ENCODE peak calls at places on chromosome X, in four cellular contexts. B is mesendoderm, Z is IMR-90, P is H1. I is an unnamed sample.

GRCh38 chrX:97547873-97548578 is 664.3 kb downstream of the RPA4 start:
- DNase-seq in B (peak; percentile 2), Z (peak; percentile 39), P (no peak), I (no peak)

GRCh38 chrX:135596495-135596894 is 76.0 kb downstream of the INTS6L start:
- DNase-seq in B (peak; percentile 25), Z (peak; percentile 16), P (peak; percentile 55), I (peak; percentile 66)

GRCh38 chrX:132118361-132118760 is 9.5 kb downstream of the FRMD7 start:
- DNase-seq in B (peak; percentile 13), Z (no peak), P (peak; percentile 46), I (peak; percentile 43)

GRCh38 chrX:151780621-151781020 is 46.1 kb downstream of the CNGA2 start:
- DNase-seq in B (no peak), Z (no peak), P (no peak), I (no peak)

GRCh38 chrX:75276666-75277065 is 2.8 kb downstream of the UPRT start:
- DNase-seq in B (no peak), Z (no peak), P (no peak), I (no peak)

GRCh38 chrX:105136786-105137185 is 83.7 kb downstream of the TEX13A start:
- DNase-seq in B (peak; percentile 16), Z (no peak), P (no peak), I (no peak)

GRCh38 chrX:20265221-20265725 is 1.4 kb downstream of the RPS6KA3 start:
- DNase-seq in B (peak; percentile 73), Z (peak; percentile 89), P (peak; percentile 43), I (peak; percentile 42)

GRCh38 chrX:121256653-121257052 is 209.2 kb downstream of the GLUD2 start:
- DNase-seq in B (no peak), Z (no peak), P (no peak), I (no peak)

GRCh38 chrX:154750301-154751120 is at the start of gene GAB3:
- DNase-seq in B (peak; percentile 45), Z (peak; percentile 31), P (peak; percentile 52), I (no peak)

GRCh38 chrX:39896951-39897740 is 200.6 kb downstream of the BCOR start:
- DNase-seq in B (peak; percentile 90), Z (peak; percentile 62), P (peak; percentile 52), I (peak; percentile 82)

GRCh38 chrX:34770511-34770910 is 113.4 kb upstream of the TMEM47 start:
- DNase-seq in B (no peak), Z (no peak), P (no peak), I (no peak)

GRCh38 chrX:115013705-115014104 is 3.7 kb downstream of the IL13RA2 start:
- DNase-seq in B (no peak), Z (peak; percentile 57), P (no peak), I (no peak)

GRCh38 chrX:49199906-49200771 is at the start of gene SYP:
- DNase-seq in B (peak; percentile 92), Z (peak; percentile 82), P (peak; percentile 88), I (peak; percentile 94)

GRCh38 chrX:11064851-11065600 is 46.1 kb upstream of the HCCS start:
- DNase-seq in B (peak; percentile 16), Z (peak; percentile 78), P (no peak), I (no peak)

GRCh38 chrX:149037301-149037700 is 467.8 kb downstream of the IDS start:
- DNase-seq in B (no peak), Z (no peak), P (no peak), I (no peak)

GRCh38 chrX:13898084-13898483 is 81.2 kb upstream of the GPM6B start:
- DNase-seq in B (peak; percentile 79), Z (peak; percentile 22), P (no peak), I (no peak)

GRCh38 chrX:129769467-129770154 is 10.1 kb upstream of the SASH3 start:
- DNase-seq in B (no peak), Z (no peak), P (no peak), I (no peak)

GRCh38 chrX:100289159-100289558 is 120.9 kb downstream of the PCDH19 start:
- DNase-seq in B (no peak), Z (no peak), P (no peak), I (no peak)

GRCh38 chrX:10050481-10050880 is 83.3 kb downstream of the CLDN34 start:
- DNase-seq in B (peak; percentile 56), Z (peak; percentile 8), P (peak; percentile 50), I (peak; percentile 63)

GRCh38 chrX:139851730-139852129 is 81.1 kb downstream of the ATP11C start:
- DNase-seq in B (no peak), Z (peak; percentile 76), P (no peak), I (no peak)

GRCh38 chrX:113157496-113157895 is 316.9 kb upstream of the AMOT start:
- DNase-seq in B (peak; percentile 2), Z (no peak), P (no peak), I (peak; percentile 32)

GRCh38 chrX:147875866-147876596 is 35.7 kb upstream of the FMR1 start:
- DNase-seq in B (no peak), Z (no peak), P (no peak), I (no peak)

GRCh38 chrX:39946822-39947221 is 150.9 kb downstream of the BCOR start:
- DNase-seq in B (no peak), Z (peak; percentile 81), P (no peak), I (no peak)

GRCh38 chrX:50707955-50708694 is 105.9 kb downstream of the SHROOM4 start:
- DNase-seq in B (no peak), Z (no peak), P (no peak), I (no peak)

GRCh38 chrX:136030357-136031225 is 45.4 kb downstream of the SLC9A6 start:
- DNase-seq in B (no peak), Z (peak; percentile 76), P (no peak), I (no peak)

DNA sequence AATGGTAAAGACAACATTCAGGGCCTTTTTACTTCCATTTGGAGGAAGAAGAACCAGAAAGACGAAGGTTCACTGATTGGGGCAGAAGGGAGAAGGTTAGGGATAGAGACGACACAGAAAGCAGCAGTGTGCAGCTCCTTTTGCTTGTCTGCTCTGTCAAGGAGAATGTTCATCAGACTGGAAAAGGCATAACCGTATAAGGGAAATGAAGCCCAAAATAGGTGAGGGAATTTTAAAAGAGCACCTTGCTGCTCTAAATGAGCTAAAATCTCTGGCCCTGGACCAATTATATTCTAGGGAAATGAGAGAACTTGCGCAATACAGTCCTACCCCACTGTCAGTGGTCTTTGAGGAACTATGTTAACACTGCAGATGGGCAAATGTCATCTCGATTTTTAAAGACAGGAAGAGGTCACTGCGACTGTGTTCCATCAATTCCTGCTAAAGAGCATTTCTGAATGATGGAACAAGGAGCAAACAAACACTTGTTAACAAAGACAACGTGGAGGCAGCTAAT is 909.8 kb upstream of the FTHL17 start:
- DNase-seq in B (no peak), Z (no peak), P (no peak), I (no peak)
- H3K56ac ChIP-seq in B (no peak overlapping the region), Z (no peak overlapping the region), P (no peak overlapping the region), I (no peak overlapping the region)

GRCh38 chrX:110444996-110445395 is 86.3 kb downstream of the RTL9 start:
- DNase-seq in B (no peak), Z (no peak), P (no peak), I (no peak)

GRCh38 chrX:110437686-110438085 is 79.0 kb downstream of the RTL9 start:
- DNase-seq in B (no peak), Z (no peak), P (no peak), I (no peak)

GRCh38 chrX:110442631-110443030 is 84.0 kb downstream of the RTL9 start:
- DNase-seq in B (peak; percentile 75), Z (peak; percentile 11), P (no peak), I (peak; percentile 71)

GRCh38 chrX:110436497-110436896 is 77.8 kb downstream of the RTL9 start:
- DNase-seq in B (no peak), Z (no peak), P (no peak), I (no peak)

GRCh38 chrX:110440016-110440805 is 81.6 kb downstream of the RTL9 start:
- DNase-seq in B (no peak), Z (no peak), P (no peak), I (no peak)
- H3K56ac ChIP-seq in B (no peak overlapping the region), Z (no peak overlapping the region), P (no peak overlapping the region), I (no peak overlapping the region)

DNA sequence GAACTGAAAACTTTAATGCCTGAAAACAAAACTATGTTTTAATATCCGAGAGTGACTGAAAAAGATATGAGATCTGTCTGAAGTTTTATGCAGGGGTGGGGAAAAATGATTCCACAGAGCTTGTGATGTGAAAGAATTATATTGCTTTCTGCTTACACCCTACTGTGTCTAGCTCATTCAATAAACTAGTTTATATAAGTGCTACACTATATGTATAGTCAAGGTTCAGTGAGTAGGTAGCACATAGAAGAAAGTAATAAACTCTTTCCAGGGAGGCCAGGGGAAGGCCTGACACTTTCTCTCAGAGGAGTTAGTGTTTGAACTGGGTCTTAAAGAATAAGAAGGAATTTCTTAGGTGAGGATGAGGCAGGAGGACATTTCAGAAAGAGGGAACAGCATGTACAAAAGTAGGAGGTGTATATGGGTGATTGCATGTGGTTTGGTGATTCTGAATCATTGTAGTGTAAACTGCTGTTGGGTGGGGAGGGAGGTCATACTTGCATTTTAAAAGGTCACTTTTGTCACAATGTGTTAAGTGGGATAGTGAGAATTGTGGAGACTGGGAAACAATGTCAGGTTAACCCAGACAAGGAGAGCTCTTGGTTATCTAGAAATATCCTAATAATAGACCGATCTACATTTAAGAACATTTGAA is 25.1 kb upstream of the TEX13D start:
- DNase-seq in B (no peak), Z (no peak), P (no peak), I (no peak)
- H3K56ac ChIP-seq in B (no peak overlapping the region), Z (no peak overlapping the region), P (no peak overlapping the region), I (no peak overlapping the region)

GRCh38 chrX:33078273-33078672 is 133.1 kb downstream of the DMD start:
- DNase-seq in B (peak; percentile 6), Z (no peak), P (no peak), I (no peak)

GRCh38 chrX:33086886-33087285 is 124.5 kb downstream of the DMD start:
- DNase-seq in B (peak; percentile 67), Z (no peak), P (no peak), I (no peak)

GRCh38 chrX:33087411-33087810 is 123.9 kb downstream of the DMD start:
- DNase-seq in B (no peak), Z (no peak), P (no peak), I (no peak)

DNA sequence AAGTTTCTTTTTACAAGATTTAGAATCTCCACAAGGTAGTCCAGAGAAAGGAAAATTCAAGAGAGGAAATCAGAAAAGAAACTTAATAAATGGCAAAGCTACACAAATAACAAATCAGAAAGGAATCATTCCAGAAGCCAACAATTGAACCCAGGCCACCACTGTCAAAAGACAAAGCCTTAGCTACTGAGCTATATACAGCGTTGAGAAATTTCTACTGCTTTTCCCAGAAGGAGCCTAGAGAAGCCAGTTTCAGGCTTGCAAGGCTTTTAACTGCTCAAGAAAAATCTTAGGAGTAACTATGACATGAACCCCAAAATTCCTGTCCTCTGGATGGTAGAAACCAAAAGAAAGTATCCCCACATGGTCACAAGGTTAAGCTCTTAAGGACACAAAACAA is 129.0 kb downstream of the DMD start:
- DNase-seq in B (no peak), Z (no peak), P (no peak), I (no peak)
- H3K56ac ChIP-seq in B (no peak overlapping the region), Z (no peak overlapping the region), P (no peak overlapping the region), I (no peak overlapping the region)

DNA sequence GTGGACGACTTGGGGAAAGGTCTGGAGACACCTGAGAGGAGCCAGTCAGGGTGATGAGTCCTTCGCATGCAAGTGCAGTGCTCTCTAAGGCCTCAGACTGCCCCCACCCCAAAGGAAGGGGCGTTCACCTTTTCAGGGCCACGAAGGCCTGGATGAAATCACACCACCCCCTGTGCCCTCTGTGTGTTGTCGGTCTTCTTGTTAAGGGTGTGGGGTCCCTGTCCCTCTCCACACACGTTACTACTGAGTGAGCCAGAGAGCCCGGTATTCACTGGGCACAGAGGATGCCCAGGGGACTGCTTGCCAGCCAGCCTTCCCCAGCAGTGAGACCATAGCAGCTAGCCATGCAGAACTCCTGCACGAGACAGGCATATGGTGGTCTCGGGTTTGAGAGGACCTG is 72.0 kb downstream of the MTMR1 start:
- DNase-seq in B (no peak), Z (no peak), P (no peak), I (no peak)
- H3K56ac ChIP-seq in B (no peak overlapping the region), Z (no peak overlapping the region), P (no peak overlapping the region), I (no peak overlapping the region)

I was measured in H9.